ENCODE peak calls at places on chromosomes 13 and 19, in five cellular contexts. One of them, this sample, is unnamed.

GRCh38 chr13:27839809-27840467 is 47.7 kb downstream of the GSX1 start:
- DNase-seq in left ventricle myocardium inferior: no peak
- DNase-seq in G401: no peak
- DNase-seq in fibroblast of pulmonary artery: no peak
- DNase-seq in aorta: no peak
- DNase-seq in this sample: no peak

GRCh38 chr13:35992964-35993363 is 138.2 kb downstream of the DCLK1 start:
- DNase-seq in G401: no peak
- DNase-seq in left ventricle myocardium inferior: no peak
- DNase-seq in fibroblast of pulmonary artery: peak; percentile 66
- DNase-seq in aorta: no peak
- DNase-seq in this sample: no peak

GRCh38 chr13:112931028-112931934 is 37.7 kb upstream of the MCF2L start:
- DNase-seq in aorta: no peak
- DNase-seq in G401: peak; percentile 91
- DNase-seq in left ventricle myocardium inferior: no peak
- DNase-seq in fibroblast of pulmonary artery: peak; percentile 74
- DNase-seq in this sample: no peak

GRCh38 chr19:30202060-30202600 is 170.1 kb upstream of the ZNF536 start:
- DNase-seq in fibroblast of pulmonary artery: no peak
- DNase-seq in G401: no peak
- DNase-seq in aorta: no peak
- DNase-seq in left ventricle myocardium inferior: no peak
- DNase-seq in this sample: no peak

GRCh38 chr19:33227242-33227650 is 1.6 kb upstream of the SLC7A10 start:
- DNase-seq in G401: no peak
- DNase-seq in fibroblast of pulmonary artery: peak; percentile 34
- DNase-seq in left ventricle myocardium inferior: no peak
- DNase-seq in aorta: no peak
- DNase-seq in this sample: no peak

GRCh38 chr13:33033361-33033812 is 17.2 kb downstream of the KL start:
- DNase-seq in aorta: no peak
- DNase-seq in G401: no peak
- DNase-seq in fibroblast of pulmonary artery: no peak
- DNase-seq in left ventricle myocardium inferior: no peak
- DNase-seq in this sample: no peak

GRCh38 chr13:44685641-44686040 is 109.5 kb upstream of the TSC22D1 start:
- DNase-seq in left ventricle myocardium inferior: no peak
- DNase-seq in fibroblast of pulmonary artery: peak; percentile 36
- DNase-seq in G401: no peak
- DNase-seq in aorta: no peak
- DNase-seq in this sample: no peak

GRCh38 chr19:36915992-36916830 is at the start of the genes ZNF568 and ZNF829:
- DNase-seq in left ventricle myocardium inferior: peak; percentile 91
- DNase-seq in fibroblast of pulmonary artery: peak; percentile 89
- DNase-seq in G401: peak; percentile 91
- DNase-seq in aorta: peak; percentile 94
- DNase-seq in this sample: peak; percentile 89

GRCh38 chr13:40613192-40613818 is 53.1 kb downstream of the FOXO1 start:
- DNase-seq in aorta: peak; percentile 60
- DNase-seq in G401: peak; percentile 8
- DNase-seq in fibroblast of pulmonary artery: no peak
- DNase-seq in left ventricle myocardium inferior: no peak
- DNase-seq in this sample: no peak

GRCh38 chr19:48274173-48274572 is 4.3 kb downstream of the ZNF114 start:
- DNase-seq in fibroblast of pulmonary artery: no peak
- DNase-seq in left ventricle myocardium inferior: no peak
- DNase-seq in G401: no peak
- DNase-seq in aorta: no peak
- DNase-seq in this sample: no peak

GRCh38 chr13:26787961-26788360 is 27.4 kb upstream of the GPR12 start:
- DNase-seq in fibroblast of pulmonary artery: no peak
- DNase-seq in left ventricle myocardium inferior: no peak
- DNase-seq in aorta: no peak
- DNase-seq in G401: peak; percentile 80
- DNase-seq in this sample: no peak

GRCh38 chr19:34432797-34433196 is 4.6 kb downstream of the UBA2 start:
- DNase-seq in G401: no peak
- DNase-seq in aorta: peak; percentile 56
- DNase-seq in fibroblast of pulmonary artery: no peak
- DNase-seq in left ventricle myocardium inferior: peak; percentile 33
- DNase-seq in this sample: no peak